ENCODE peak calls at places on chromosomes 3 and 15, in four cellular contexts. D is K562, U is HepG2, O is WTC11. R is an unnamed sample.

GRCh38 chr15:101250931-101251829 is 668 bp downstream of the CHSY1 start:
- DNase-seq in D (peak), U (no peak), O (peak), R (no peak)

GRCh38 chr15:77335298-77335697 is 84.6 kb downstream of the PEAK1 start:
- DNase-seq in D (no peak), U (no peak), O (no peak), R (no peak)

GRCh38 chr3:158261371-158261991 is 151.6 kb downstream of the RSRC1 start:
- DNase-seq in D (no peak), U (no peak), O (no peak), R (no peak)

GRCh38 chr3:76586471-76586870 is 453.4 kb upstream of the ROBO2 start:
- DNase-seq in D (no peak), U (no peak), O (no peak), R (no peak)

GRCh38 chr15:74622758-74623157 is 7.1 kb downstream of the CLK3 start:
- DNase-seq in D (no peak), U (no peak), O (no peak), R (no peak)

GRCh38 chr15:33104276-33104675 is 90.2 kb downstream of the FMN1 start:
- DNase-seq in D (no peak), U (no peak), O (no peak), R (no peak)

GRCh38 chr3:32420138-32420981 is 28.7 kb downstream of the CMTM7 start:
- DNase-seq in D (no peak), U (peak), O (peak), R (peak)

GRCh38 chr3:142232340-142232739 is 7.0 kb upstream of the GK5 start:
- DNase-seq in D (no peak), U (no peak), O (no peak), R (no peak)

GRCh38 chr3:130835483-130835882 is 58.4 kb upstream of the ATP2C1 start:
- DNase-seq in D (no peak), U (no peak), O (no peak), R (no peak)

GRCh38 chr3:51675201-51675611 is 4.2 kb downstream of the TEX264 start:
- DNase-seq in D (no peak), U (no peak), O (no peak), R (no peak)

GRCh38 chr3:129626744-129627349 is 20.4 kb upstream of the PLXND1 start:
- DNase-seq in D (peak), U (peak), O (peak), R (no peak)

GRCh38 chr15:81097893-81098280 is 36.2 kb upstream of the CFAP161 start:
- DNase-seq in D (no peak), U (no peak), O (no peak), R (no peak)

GRCh38 chr3:70531838-70532489 is 219.5 kb upstream of the MDFIC2 start:
- DNase-seq in D (no peak), U (no peak), O (peak), R (no peak)

GRCh38 chr3:16072420-16073110 is 101.9 kb upstream of the GALNT15 start:
- DNase-seq in D (no peak), U (no peak), O (no peak), R (no peak)

GRCh38 chr3:13851997-13852637 is 27.8 kb downstream of the WNT7A start:
- DNase-seq in D (no peak), U (no peak), O (no peak), R (no peak)

GRCh38 chr15:78083687-78084358 is 6.3 kb upstream of the TBC1D2B start:
- DNase-seq in D (no peak), U (no peak), O (no peak), R (no peak)

GRCh38 chr15:90190606-90191343 is 10.4 kb upstream of the SEMA4B start:
- DNase-seq in D (peak), U (no peak), O (no peak), R (no peak)

GRCh38 chr15:66796343-66796742 is 94.3 kb downstream of the SMAD6 start:
- DNase-seq in D (no peak), U (no peak), O (no peak), R (no peak)

GRCh38 chr15:66795851-66796250 is 93.8 kb downstream of the SMAD6 start:
- DNase-seq in D (no peak), U (no peak), O (no peak), R (no peak)

GRCh38 chr15:66798426-66799061 is 96.5 kb downstream of the SMAD6 start:
- DNase-seq in D (no peak), U (no peak), O (no peak), R (no peak)

GRCh38 chr15:66799242-66799641 is 97.2 kb downstream of the SMAD6 start:
- DNase-seq in D (no peak), U (no peak), O (no peak), R (no peak)

GRCh38 chr15:66797921-66798320 is 95.9 kb downstream of the SMAD6 start:
- DNase-seq in D (no peak), U (no peak), O (no peak), R (no peak)
- TF ChIP-seq TCF7 in D (no peak), U (no peak), O (no peak), R (no peak)

DNA sequence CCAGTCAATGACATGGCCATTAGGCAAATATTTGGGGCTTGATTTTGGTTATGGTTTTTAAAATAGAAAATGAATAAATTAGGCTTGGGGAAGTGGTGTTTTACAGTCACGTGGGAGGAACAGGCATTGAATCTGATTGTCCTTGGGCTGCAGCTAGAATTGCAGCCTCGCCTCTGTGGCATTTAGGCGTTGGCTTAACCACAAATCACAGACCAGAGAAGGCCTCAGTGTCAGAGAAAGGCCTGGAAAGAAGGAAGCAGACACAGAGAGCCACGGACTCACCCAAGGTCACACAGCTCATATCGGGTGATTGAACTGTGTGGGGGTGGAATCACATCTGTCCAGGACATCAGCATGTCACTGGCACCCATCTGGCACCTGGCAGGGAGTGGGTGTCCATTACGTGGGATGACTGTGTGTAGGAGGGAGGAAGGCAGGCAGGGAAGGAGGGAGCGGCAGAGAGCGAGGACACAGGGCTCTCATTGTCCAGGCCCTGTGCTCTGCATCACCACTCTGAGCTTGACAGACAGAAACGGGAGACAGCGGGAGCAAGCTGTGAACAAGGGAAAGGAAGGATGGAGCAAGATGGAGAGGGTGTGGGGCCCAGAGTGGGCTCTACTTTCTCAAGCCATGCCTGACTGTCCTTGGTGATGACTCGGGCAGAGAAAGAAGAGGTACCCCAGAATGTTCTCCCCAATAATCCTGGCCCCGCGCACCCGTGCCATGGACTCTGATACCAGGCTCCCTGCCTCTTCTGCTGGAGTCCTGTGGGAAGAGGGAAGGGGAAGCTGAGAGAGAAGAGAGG is 186.4 kb downstream of the FAM43A start:
- DNase-seq in D (no peak), U (no peak), O (no peak), R (no peak)
- TF ChIP-seq TCF7 in D (no peak), U (no peak), O (no peak), R (no peak)

DNA sequence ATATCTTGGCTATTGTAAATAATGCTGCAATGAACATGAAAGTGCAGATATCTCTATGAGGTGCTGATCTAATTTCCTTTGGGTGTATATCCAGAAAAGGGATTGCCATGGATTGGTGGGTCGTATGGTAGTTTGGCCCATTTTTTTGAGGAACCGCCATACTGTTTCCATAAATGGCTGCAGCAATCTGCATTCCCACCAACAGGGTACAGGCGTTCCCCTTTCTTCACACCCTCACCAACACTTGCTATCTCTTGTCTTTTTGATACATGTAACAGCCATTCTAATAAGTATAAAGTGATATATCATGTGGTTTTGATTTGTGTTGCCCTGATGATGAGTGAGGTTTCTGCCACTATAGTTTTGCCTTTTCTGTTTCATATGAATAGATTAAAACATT is 146.7 kb downstream of the NR2F2 start:
- DNase-seq in D (no peak), U (no peak), O (no peak), R (no peak)
- TF ChIP-seq TCF7 in D (no peak), U (no peak), O (no peak), R (no peak)

DNA sequence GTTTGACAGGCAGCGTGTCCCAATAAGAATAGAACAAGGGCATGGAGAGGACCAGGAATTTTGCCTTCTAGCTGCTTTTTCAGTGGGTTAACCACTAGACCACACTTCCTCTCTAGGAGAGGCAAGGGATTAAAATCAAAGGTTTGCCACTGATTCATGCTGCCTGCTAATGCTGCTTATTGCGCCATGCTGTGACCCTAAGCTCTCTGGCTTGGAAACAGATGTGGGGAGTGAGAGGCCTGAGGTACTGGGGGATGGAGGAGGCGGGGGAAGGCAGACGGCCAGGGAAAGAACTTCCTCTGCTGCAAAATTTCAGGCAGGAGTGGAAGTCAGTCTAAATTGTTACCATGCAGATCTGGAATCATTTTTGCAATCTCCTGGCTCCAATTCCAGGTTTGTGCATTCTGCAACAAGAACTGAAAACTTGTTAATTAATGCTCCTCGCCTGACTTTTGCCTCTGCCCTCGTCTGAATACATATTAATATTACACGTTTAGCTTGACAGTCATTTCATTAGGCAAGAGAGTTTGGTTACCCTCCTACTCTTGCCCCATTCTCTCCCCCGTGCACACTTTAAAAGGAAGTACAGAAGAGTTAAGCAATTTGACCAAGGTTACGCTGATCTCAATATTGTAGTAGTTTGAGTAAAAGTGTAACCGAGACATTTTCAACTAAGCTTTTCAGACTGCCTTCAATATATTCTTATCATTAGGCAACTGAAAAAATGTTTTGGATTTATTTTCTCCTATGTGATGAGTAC is 121.7 kb upstream of the SPRED1 start:
- DNase-seq in D (no peak), U (no peak), O (no peak), R (peak)
- TF ChIP-seq TCF7 in D (no peak), U (no peak), O (no peak), R (no peak)

GRCh38 chr3:108223928-108224327 is 1.7 kb upstream of the IFT57 start:
- DNase-seq in D (no peak), U (no peak), O (no peak), R (no peak)

GRCh38 chr3:108221911-108222812 is at the start of gene IFT57:
- DNase-seq in D (peak), U (peak), O (peak), R (peak)

GRCh38 chr3:108219336-108219735 is 2.9 kb downstream of the IFT57 start:
- DNase-seq in D (no peak), U (no peak), O (no peak), R (no peak)

GRCh38 chr3:108222813-108223307 is 636 bp upstream of the IFT57 start:
- DNase-seq in D (no peak), U (no peak), O (no peak), R (no peak)

DNA sequence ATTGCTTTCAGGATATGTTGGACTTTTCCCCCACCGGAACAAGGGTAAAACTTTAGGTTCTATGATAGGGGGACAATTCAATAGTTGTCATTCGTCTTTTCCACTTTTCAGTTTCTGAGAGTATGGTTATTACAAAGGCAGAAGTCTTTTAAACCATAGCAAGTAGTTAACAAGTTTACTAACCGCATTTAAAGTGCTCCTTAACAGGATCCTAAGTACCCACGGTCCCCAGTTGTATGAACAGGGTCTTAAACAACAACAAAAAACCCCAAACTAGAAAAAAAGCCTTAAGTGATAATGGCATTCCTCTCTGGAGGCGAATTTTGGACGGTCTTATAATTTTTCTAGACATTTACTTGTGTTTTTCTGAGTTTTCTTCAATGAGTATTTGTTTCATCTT is 821 bp downstream of the IFT57 start:
- DNase-seq in D (no peak), U (no peak), O (no peak), R (no peak)
- TF ChIP-seq TCF7 in D (no peak), U (no peak), O (no peak), R (no peak)

GRCh38 chr3:159828542-159828943 is 160.1 kb upstream of the IL12A start:
- DNase-seq in D (peak), U (peak), O (no peak), R (no peak)

GRCh38 chr3:159830523-159831151 is 158.0 kb upstream of the IL12A start:
- DNase-seq in D (no peak), U (no peak), O (no peak), R (no peak)

GRCh38 chr3:159832024-159832423 is 156.6 kb upstream of the IL12A start:
- DNase-seq in D (no peak), U (no peak), O (no peak), R (peak)

GRCh38 chr3:159831466-159831865 is 157.2 kb upstream of the IL12A start:
- DNase-seq in D (no peak), U (no peak), O (no peak), R (no peak)

GRCh38 chr3:159829056-159829995 is 159.3 kb upstream of the IL12A start:
- DNase-seq in D (no peak), U (peak), O (no peak), R (no peak)
- TF ChIP-seq TCF7 in D (no peak), U (no peak), O (no peak), R (no peak)

GRCh38 chr15:48109212-48109611 is 11.6 kb upstream of the SLC24A5 start:
- DNase-seq in D (no peak), U (no peak), O (no peak), R (no peak)
- TF ChIP-seq TCF7 in D (no peak), U (no peak), O (no peak), R (no peak)

R was measured in GM12878.